ENCODE peak calls at places on chromosomes 12 and 14, in nine cellular contexts. V, L, S, M, U, X, B, Y and I are unnamed samples.

GRCh38 chr12:117033382-117034045 is 65.7 kb downstream of the TESC start:
- DNase-seq in S (no peak), L (no peak), U (no peak), X (no peak), M (no peak), V (no peak), B (no peak), Y (no peak), I (no peak)

GRCh38 chr12:12297201-12297830 is 30.5 kb upstream of the LRP6 start:
- DNase-seq in L (no peak), S (no peak), M (no peak), U (no peak), B (no peak), V (no peak), X (no peak), Y (no peak), I (no peak)

GRCh38 chr14:83290447-83290846 is 1756.8 kb upstream of the SEL1L start:
- DNase-seq in S (no peak), U (peak), B (no peak), X (no peak), V (no peak), M (no peak), Y (no peak), L (no peak), I (no peak)

GRCh38 chr14:25908707-25909106 is 689.1 kb downstream of the NOVA1 start:
- DNase-seq in X (no peak), M (no peak), Y (no peak), U (no peak), L (no peak), V (no peak), B (no peak), S (no peak), I (no peak)

GRCh38 chr14:105107351-105107750 is 42.1 kb upstream of the GPR132 start:
- DNase-seq in X (no peak), B (no peak), Y (no peak), V (no peak), U (no peak), S (no peak), L (no peak), M (no peak), I (no peak)

GRCh38 chr12:26823391-26823790 is 9.6 kb downstream of the ITPR2 start:
- DNase-seq in Y (peak), U (no peak), L (no peak), B (peak), M (no peak), S (no peak), V (no peak), X (no peak), I (no peak)

GRCh38 chr12:26563555-26563954 is 269.4 kb downstream of the ITPR2 start:
- DNase-seq in U (no peak), L (no peak), Y (no peak), S (no peak), B (no peak), X (no peak), V (no peak), M (no peak), I (no peak)

GRCh38 chr12:68611094-68611818 is 557 bp downstream of the RAP1B start:
- DNase-seq in V (peak), S (peak), B (peak), U (peak), Y (peak), X (peak), L (no peak), M (peak), I (peak)

GRCh38 chr14:38209572-38210159 is 2.0 kb downstream of the SSTR1 start:
- DNase-seq in U (no peak), X (no peak), Y (no peak), L (no peak), S (no peak), V (no peak), B (peak), M (peak), I (no peak)

GRCh38 chr12:120316798-120317257 is 10.8 kb downstream of the PLA2G1B start:
- DNase-seq in M (no peak), L (no peak), X (no peak), Y (peak), U (no peak), V (no peak), B (peak), S (no peak), I (no peak)

GRCh38 chr12:122740351-122740750 is 9.7 kb upstream of the HCAR1 start:
- DNase-seq in M (peak), B (peak), U (no peak), X (no peak), S (no peak), Y (no peak), L (no peak), V (no peak), I (no peak)

GRCh38 chr12:130486891-130487416 is 149.3 kb downstream of the PIWIL1 start:
- DNase-seq in L (no peak), B (no peak), V (no peak), M (no peak), S (no peak), U (no peak), Y (no peak), X (no peak), I (no peak)

GRCh38 chr12:15846887-15847286 is 35.3 kb upstream of the STRAP start:
- DNase-seq in S (no peak), Y (no peak), V (no peak), M (no peak), L (no peak), U (no peak), X (no peak), B (peak), I (peak)

GRCh38 chr14:48792376-48793024 is 793.7 kb downstream of the RPS29 start:
- DNase-seq in U (no peak), S (no peak), Y (no peak), X (no peak), B (no peak), L (no peak), M (peak), V (peak), I (peak)

GRCh38 chr14:33280646-33281045 is 342.0 kb downstream of the NPAS3 start:
- DNase-seq in X (no peak), V (no peak), M (no peak), L (no peak), U (no peak), B (peak), S (no peak), Y (peak), I (no peak)

GRCh38 chr12:113465808-113466769 is 5.6 kb downstream of the LHX5 start:
- DNase-seq in Y (peak), S (peak), L (no peak), V (no peak), B (no peak), X (peak), M (peak), U (no peak), I (no peak)

GRCh38 chr14:99393059-99393655 is 87.5 kb downstream of the SETD3 start:
- DNase-seq in L (peak), U (peak), X (peak), Y (peak), B (peak), V (no peak), M (peak), S (peak), I (peak)

GRCh38 chr12:108804361-108804949 is 52.9 kb downstream of the SSH1 start:
- DNase-seq in L (no peak), M (no peak), U (no peak), X (peak), S (peak), B (peak), Y (no peak), V (no peak), I (peak)

GRCh38 chr12:74971201-74971600 is 238.4 kb downstream of the KCNC2 start:
- DNase-seq in S (no peak), Y (no peak), V (no peak), M (no peak), B (no peak), L (no peak), X (no peak), U (no peak), I (no peak)

GRCh38 chr12:53975019-53975815 is 463 bp upstream of the HOTAIR start:
- DNase-seq in L (no peak), B (no peak), X (no peak), Y (no peak), S (peak), U (peak), M (peak), V (peak), I (no peak)

GRCh38 chr14:65926935-65927700 is 514.6 kb downstream of the FUT8 start:
- DNase-seq in M (no peak), V (no peak), U (no peak), X (no peak), L (no peak), B (no peak), S (no peak), Y (no peak), I (no peak)

GRCh38 chr12:122322501-122322900 is 56.2 kb upstream of the VPS33A start:
- DNase-seq in L (no peak), S (no peak), M (no peak), V (no peak), U (no peak), Y (peak), B (peak), X (no peak), I (no peak)

GRCh38 chr12:54940695-54941315 is 43.8 kb downstream of the TESPA1 start:
- DNase-seq in S (no peak), X (no peak), U (no peak), V (no peak), M (no peak), L (no peak), B (no peak), Y (peak), I (no peak)

GRCh38 chr12:88801227-88802225 is 221.3 kb upstream of the KITLG start:
- DNase-seq in M (no peak), X (no peak), S (no peak), V (no peak), Y (no peak), U (no peak), L (no peak), B (no peak), I (no peak)

GRCh38 chr14:102189858-102190257 is 50.2 kb downstream of the WDR20 start:
- DNase-seq in V (no peak), L (no peak), X (no peak), S (no peak), U (no peak), M (no peak), B (no peak), Y (no peak), I (no peak)

GRCh38 chr14:53515264-53515663 is 362.1 kb upstream of the DDHD1 start:
- DNase-seq in V (no peak), B (no peak), Y (no peak), X (no peak), M (no peak), L (no peak), S (no peak), U (no peak), I (no peak)

GRCh38 chr12:82757059-82757458 is 70.4 kb downstream of the TMTC2 start:
- DNase-seq in U (no peak), Y (no peak), M (no peak), B (peak), X (no peak), S (no peak), L (no peak), V (no peak), I (no peak)

GRCh38 chr14:56487761-56488160 is 91.8 kb upstream of the TMEM260 start:
- DNase-seq in Y (peak), X (no peak), U (no peak), M (no peak), V (no peak), B (peak), S (no peak), L (no peak), I (no peak)

GRCh38 chr14:99619873-99620834 is 16.1 kb upstream of the CCDC85C start:
- DNase-seq in X (no peak), M (no peak), Y (peak), V (no peak), B (peak), U (no peak), L (no peak), S (peak), I (no peak)

GRCh38 chr14:53621986-53622385 is 334.6 kb downstream of the BMP4 start:
- DNase-seq in U (no peak), S (no peak), B (no peak), L (no peak), V (no peak), M (no peak), X (no peak), Y (no peak), I (no peak)

GRCh38 chr12:106901276-106901675 is 54.4 kb upstream of the TMEM263 start:
- DNase-seq in S (no peak), X (no peak), B (peak), M (no peak), V (no peak), Y (no peak), L (no peak), U (no peak), I (no peak)

GRCh38 chr12:232731-233614 is 19.0 kb upstream of the SLC6A12 start:
- DNase-seq in Y (no peak), V (no peak), B (no peak), S (no peak), X (no peak), L (no peak), U (no peak), M (no peak), I (no peak)

GRCh38 chr14:46054526-46054925 is 597.1 kb downstream of the RPL10L start:
- DNase-seq in M (no peak), V (no peak), L (no peak), Y (peak), X (no peak), U (no peak), S (no peak), B (peak), I (no peak)

GRCh38 chr12:119322324-119322723 is 12.2 kb upstream of the CCDC60 start:
- DNase-seq in V (no peak), M (no peak), X (no peak), U (no peak), L (no peak), B (no peak), S (no peak), Y (no peak), I (peak)

GRCh38 chr12:108733132-108733531 is 1.8 kb upstream of the CORO1C start:
- DNase-seq in Y (no peak), S (no peak), X (no peak), U (no peak), B (no peak), M (no peak), L (no peak), V (no peak), I (no peak)

GRCh38 chr12:93108958-93109357 is 179.9 kb upstream of the EEA1 start:
- DNase-seq in Y (no peak), S (no peak), M (no peak), B (peak), V (no peak), U (no peak), X (no peak), L (no peak), I (no peak)
- TF ChIP-seq EZH2phosphoT487 in Y (no peak), S (no peak), M (no peak), B (no peak), V (no peak), U (no peak), X (no peak), L (no peak), I (no peak)

DNA sequence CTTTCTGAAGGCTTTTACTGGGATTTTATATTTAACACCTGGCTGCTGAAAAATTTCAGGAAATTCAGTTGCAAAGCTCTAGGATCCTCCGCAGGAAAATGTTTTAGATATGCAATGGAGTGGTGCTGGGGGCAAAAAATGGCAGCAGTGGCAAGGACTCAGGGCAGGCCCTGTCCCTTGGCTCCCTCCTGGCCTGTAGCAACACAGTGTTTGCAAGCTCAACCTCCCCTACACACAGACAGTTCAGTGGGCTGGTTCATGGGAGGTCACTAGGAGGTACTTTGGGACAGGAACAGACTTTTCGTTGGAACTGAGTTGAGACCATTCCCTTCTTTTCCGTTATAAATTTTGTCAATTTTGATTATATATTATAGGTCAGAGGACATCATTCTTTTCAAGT is 270.4 kb downstream of the ADAMTS20 start:
- DNase-seq in B (no peak), M (no peak), X (peak), L (no peak), V (no peak), Y (no peak), U (no peak), S (peak), I (no peak)
- H2AFZ ChIP-seq in B (peak), M (peak), X (no peak), L (no peak), V (no peak), Y (no peak), U (no peak), S (peak), I (no peak)

DNA sequence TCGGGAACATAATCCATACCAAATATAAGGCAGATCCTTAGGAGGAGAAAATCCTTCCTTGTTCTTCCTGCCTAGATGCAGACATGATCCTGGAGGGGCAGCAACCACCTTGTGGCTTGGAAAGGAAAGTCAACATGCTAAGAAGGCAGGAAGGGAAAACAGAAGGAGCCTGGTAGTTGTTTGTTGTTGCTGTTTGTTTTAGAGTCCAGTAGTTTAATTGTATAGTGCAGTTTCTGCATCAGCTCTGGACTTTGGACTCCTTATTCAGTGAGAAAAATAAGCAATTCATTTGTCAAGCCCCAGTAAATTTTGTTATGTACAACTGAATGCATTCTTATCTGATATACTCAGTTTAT is 45.7 kb upstream of the APPL2 start:
- DNase-seq in Y (peak), V (no peak), U (no peak), L (no peak), S (no peak), X (no peak), M (peak), B (no peak), I (peak)
- TF ChIP-seq EZH2phosphoT487 in Y (no peak), V (no peak), U (no peak), L (no peak), S (no peak), X (no peak), M (no peak), B (no peak), I (no peak)

GRCh38 chr14:87286191-87286590 is 706.8 kb downstream of the GALC start:
- DNase-seq in L (no peak), M (no peak), S (no peak), U (no peak), X (no peak), V (no peak), Y (no peak), B (no peak), I (no peak)
- H2AFZ ChIP-seq in L (no peak), M (no peak), S (no peak), U (no peak), X (no peak), V (no peak), Y (no peak), B (no peak), I (no peak)

GRCh38 chr14:22551597-22551982 is 37.4 kb downstream of the DAD1 start:
- DNase-seq in X (no peak), L (no peak), M (no peak), Y (peak), V (no peak), U (no peak), B (no peak), S (no peak), I (no peak)

GRCh38 chr14:22552001-22552826 is 36.8 kb downstream of the DAD1 start:
- DNase-seq in B (no peak), S (no peak), M (no peak), U (no peak), L (no peak), Y (no peak), V (no peak), X (no peak), I (no peak)

GRCh38 chr14:22547948-22548750 is 40.9 kb downstream of the DAD1 start:
- DNase-seq in L (no peak), M (no peak), U (no peak), S (no peak), Y (no peak), B (no peak), V (no peak), X (no peak), I (no peak)

GRCh38 chr14:22549304-22549962 is 39.6 kb downstream of the DAD1 start:
- DNase-seq in U (no peak), S (no peak), L (no peak), V (no peak), Y (no peak), X (no peak), M (no peak), B (no peak), I (no peak)

GRCh38 chr14:22549981-22550670 is 38.9 kb downstream of the DAD1 start:
- DNase-seq in S (no peak), Y (peak), L (no peak), B (no peak), V (no peak), U (peak), M (peak), X (no peak), I (no peak)
- TF ChIP-seq EZH2phosphoT487 in S (no peak), Y (no peak), L (no peak), B (no peak), V (no peak), U (no peak), M (no peak), X (no peak), I (no peak)